ENCODE peak calls at places on chromosomes 1 and 21, in five cellular contexts. N is ovary, F is tibial nerve, M is K562, P is H1. H is an unnamed sample.

GRCh38 chr1:205045146-205045545 is 2.1 kb downstream of the CNTN2 start:
- DNase-seq in N (no peak), F (no peak), M (no peak), P (no peak), H (no peak)

GRCh38 chr1:162305969-162306368 is 70.7 kb downstream of the SPATA46 start:
- DNase-seq in N (no peak), F (no peak), M (no peak), P (no peak), H (no peak)

GRCh38 chr1:159867322-159868064 is 5.0 kb upstream of the VSIG8 start:
- DNase-seq in N (peak), F (no peak), M (no peak), P (no peak), H (peak)

GRCh38 chr21:45935628-45936027 is 45.9 kb upstream of the COL6A1 start:
- DNase-seq in N (no peak), F (no peak), M (no peak), P (no peak), H (no peak)

GRCh38 chr1:29971703-29972102 is 735.4 kb downstream of the PTPRU start:
- DNase-seq in N (no peak), F (no peak), M (no peak), P (no peak), H (no peak)

GRCh38 chr1:45767035-45767434 is 16.6 kb upstream of the IPP start:
- DNase-seq in N (no peak), F (no peak), M (no peak), P (no peak), H (no peak)

GRCh38 chr1:94855307-94855700 is 35.1 kb downstream of the SLC44A3 start:
- DNase-seq in N (no peak), F (no peak), M (no peak), P (no peak), H (peak)

GRCh38 chr1:6343506-6344405 is 49.8 kb downstream of the ACOT7 start:
- DNase-seq in N (peak), F (peak), M (peak), P (peak), H (no peak)

GRCh38 chr1:168135116-168135981 is 1.4 kb downstream of the GPR161 start:
- DNase-seq in N (no peak), F (no peak), M (peak), P (no peak), H (no peak)

GRCh38 chr1:31183927-31184554 is 55.6 kb downstream of the NKAIN1 start:
- DNase-seq in N (no peak), F (no peak), M (peak), P (no peak), H (no peak)

GRCh38 chr1:192604979-192605620 is 29.5 kb downstream of the RGS1 start:
- DNase-seq in N (no peak), F (no peak), M (no peak), P (no peak), H (no peak)

GRCh38 chr1:244381887-244382565 is 69.7 kb downstream of the ADSS2 start:
- DNase-seq in N (no peak), F (no peak), M (no peak), P (no peak), H (no peak)

GRCh38 chr1:180486092-180486491 is 16.3 kb downstream of the ACBD6 start:
- DNase-seq in N (no peak), F (no peak), M (no peak), P (no peak), H (no peak)

GRCh38 chr21:31731112-31731801 is 661 bp downstream of the SCAF4 start:
- DNase-seq in N (peak), F (no peak), M (peak), P (no peak), H (peak)

GRCh38 chr1:30708361-30708728 is 15.0 kb downstream of the MATN1 start:
- DNase-seq in N (no peak), F (no peak), M (no peak), P (no peak), H (no peak)

GRCh38 chr1:62500210-62500609 is 63.4 kb downstream of the USP1 start:
- DNase-seq in N (no peak), F (no peak), M (no peak), P (no peak), H (no peak)

GRCh38 chr21:44520326-44521300 is 19.4 kb downstream of the KRTAP10-1 start:
- DNase-seq in N (no peak), F (no peak), M (no peak), P (no peak), H (peak)
- TF ChIP-seq CTCF in N (no peak), F (no peak), M (no peak), P (no peak), H (no peak)

DNA sequence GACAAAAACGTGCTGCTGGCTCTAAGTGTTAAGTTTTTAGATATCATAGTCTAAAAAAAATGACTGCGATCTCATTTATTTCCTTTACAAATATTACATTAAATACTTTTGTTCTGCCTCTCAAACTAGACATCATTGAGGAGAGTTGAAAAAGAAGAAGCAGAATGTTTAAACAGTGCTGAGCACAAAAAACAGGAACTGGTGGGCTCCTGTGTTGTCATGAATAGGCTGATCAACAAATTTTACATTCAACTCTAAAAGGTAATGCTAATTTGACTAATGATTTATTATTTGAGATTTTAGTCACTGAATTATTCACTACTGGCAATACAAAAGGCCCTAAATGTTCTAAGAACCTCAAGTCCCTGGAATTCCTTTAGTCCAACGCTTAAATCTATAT is 66.1 kb downstream of the GPATCH2 start:
- DNase-seq in N (no peak), F (no peak), M (no peak), P (no peak), H (no peak)
- TF ChIP-seq EP300 in N (no peak), F (no peak), M (no peak), P (no peak), H (no peak)

GRCh38 chr1:207711285-207711684 is 40.6 kb upstream of the CD46 start:
- DNase-seq in N (no peak), F (no peak), M (peak), P (peak), H (no peak)
- TF ChIP-seq CTCF in N (no peak), F (no peak), M (peak), P (no peak), H (peak)

GRCh38 chr21:42021751-42022430 is 11.7 kb upstream of the ZBTB21 start:
- DNase-seq in N (no peak), F (no peak), M (no peak), P (no peak), H (peak)
- TF ChIP-seq EP300 in N (no peak), F (no peak), M (no peak), P (no peak), H (no peak)

DNA sequence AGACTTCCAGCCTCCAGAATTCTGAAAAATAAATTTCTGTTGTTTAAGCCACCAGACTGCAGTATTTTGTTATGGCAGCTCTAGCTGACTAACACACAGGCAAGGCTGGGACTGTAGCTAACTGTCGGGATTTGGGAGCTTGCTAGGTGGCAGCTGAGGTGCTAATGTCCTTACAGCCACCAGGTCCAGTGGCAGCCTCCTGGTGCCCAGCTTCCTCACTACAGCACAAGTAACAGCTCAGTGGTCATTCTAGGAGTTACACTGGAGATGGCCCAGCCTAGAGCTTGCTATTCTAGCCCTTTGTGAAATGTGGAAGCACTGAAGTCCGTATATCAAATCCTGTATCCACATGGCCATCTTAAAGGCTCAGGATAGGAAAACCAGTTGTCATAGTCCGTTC is 4.3 kb upstream of the C1orf115 start:
- DNase-seq in N (no peak), F (no peak), M (no peak), P (no peak), H (no peak)
- TF ChIP-seq CTCF in N (no peak), F (no peak), M (peak), P (peak), H (no peak)

GRCh38 chr1:85681087-85681486 is 27.1 kb downstream of the ZNHIT6 start:
- DNase-seq in N (no peak), F (no peak), M (no peak), P (no peak), H (no peak)
- TF ChIP-seq EP300 in N (no peak), F (no peak), M (no peak), P (no peak), H (no peak)

GRCh38 chr1:225474986-225475820 is 47.4 kb upstream of the LBR start:
- DNase-seq in N (peak), F (no peak), M (peak), P (no peak), H (peak)
- TF ChIP-seq CTCF in N (peak), F (peak), M (peak), P (peak), H (peak)

GRCh38 chr1:241612533-241613505 is 27.4 kb downstream of the CHML start:
- DNase-seq in N (no peak), F (no peak), M (peak), P (no peak), H (peak)
- TF ChIP-seq EP300 in N (no peak), F (peak), M (no peak), P (no peak), H (no peak)

GRCh38 chr1:40703316-40703715 is 11.8 kb downstream of the NFYC start:
- DNase-seq in N (no peak), F (no peak), M (peak), P (no peak), H (no peak)
- TF ChIP-seq CTCF in N (no peak), F (no peak), M (no peak), P (no peak), H (no peak)